ENCODE peak calls at places on chromosomes 3 and 15, in six cellular contexts. F, K, R, C, U and Z are unnamed samples.

GRCh38 chr3:67875338-67875737 is 220.9 kb upstream of the SUCLG2 start:
- DNase-seq in F (no peak), K (no peak), R (no peak), C (no peak), U (no peak), Z (no peak)

GRCh38 chr15:67543348-67543718 is 830 bp downstream of the MAP2K5 start:
- DNase-seq in F (no peak), K (no peak), R (no peak), C (no peak), U (no peak), Z (peak)

GRCh38 chr3:171357721-171358120 is 102.5 kb downstream of the TNIK start:
- DNase-seq in F (no peak), K (no peak), R (no peak), C (no peak), U (no peak), Z (no peak)

GRCh38 chr3:197835509-197835908 is 44.5 kb downstream of the LRCH3 start:
- DNase-seq in F (no peak), K (no peak), R (no peak), C (no peak), U (no peak), Z (no peak)

GRCh38 chr15:93983501-93983900 is 247.9 kb upstream of the MCTP2 start:
- DNase-seq in F (no peak), K (no peak), R (no peak), C (no peak), U (no peak), Z (no peak)

GRCh38 chr3:38089163-38089562 is 47.8 kb downstream of the ACAA1 start:
- DNase-seq in F (no peak), K (no peak), R (no peak), C (no peak), U (no peak), Z (no peak)

GRCh38 chr3:52005571-52005986 is 9.9 kb upstream of the RPL29 start:
- DNase-seq in F (no peak), K (no peak), R (peak), C (no peak), U (no peak), Z (no peak)

GRCh38 chr15:89333959-89334509 is 590 bp downstream of the POLG start:
- DNase-seq in F (no peak), K (no peak), R (no peak), C (no peak), U (no peak), Z (no peak)

GRCh38 chr15:52795464-52796227 is 5.5 kb upstream of the ONECUT1 start:
- DNase-seq in F (no peak), K (no peak), R (no peak), C (no peak), U (no peak), Z (no peak)

GRCh38 chr3:30350901-30351300 is 255.5 kb upstream of the TGFBR2 start:
- DNase-seq in F (no peak), K (no peak), R (no peak), C (no peak), U (no peak), Z (no peak)

GRCh38 chr3:138184994-138185393 is 2.1 kb upstream of the ARMC8 start:
- DNase-seq in F (no peak), K (no peak), R (no peak), C (no peak), U (no peak), Z (no peak)

GRCh38 chr3:133426721-133427120 is 26.9 kb downstream of the BFSP2 start:
- DNase-seq in F (no peak), K (no peak), R (no peak), C (no peak), U (no peak), Z (no peak)

GRCh38 chr3:13850161-13850945 is 29.5 kb downstream of the WNT7A start:
- DNase-seq in F (no peak), K (no peak), R (no peak), C (no peak), U (no peak), Z (no peak)

GRCh38 chr3:53357457-53357856 is 10.1 kb upstream of the DCP1A start:
- DNase-seq in F (no peak), K (no peak), R (no peak), C (no peak), U (no peak), Z (no peak)

GRCh38 chr3:55935241-55935640 is 448.1 kb upstream of the WNT5A start:
- DNase-seq in F (no peak), K (no peak), R (no peak), C (no peak), U (no peak), Z (no peak)

GRCh38 chr3:156463123-156463522 is 91.8 kb downstream of the SSR3 start:
- DNase-seq in F (no peak), K (no peak), R (no peak), C (no peak), U (no peak), Z (no peak)

GRCh38 chr3:52318186-52318793 is 2.2 kb downstream of the DNAH1 start:
- DNase-seq in F (no peak), K (no peak), R (no peak), C (no peak), U (no peak), Z (no peak)

GRCh38 chr3:135762188-135762853 is 203.2 kb upstream of the PPP2R3A start:
- DNase-seq in F (no peak), K (no peak), R (no peak), C (no peak), U (no peak), Z (peak)

GRCh38 chr3:33989229-33989628 is 190.8 kb downstream of the PDCD6IP start:
- DNase-seq in F (no peak), K (no peak), R (no peak), C (no peak), U (no peak), Z (peak)

GRCh38 chr15:50906954-50907865 is 1.3 kb upstream of the AP4E1 start:
- DNase-seq in F (peak), K (peak), R (no peak), C (no peak), U (peak), Z (no peak)

GRCh38 chr3:179544981-179545645 is 17.6 kb upstream of the ACTL6A start:
- DNase-seq in F (no peak), K (no peak), R (no peak), C (no peak), U (no peak), Z (no peak)

GRCh38 chr3:178588593-178588992 is 52.4 kb downstream of the KCNMB2 start:
- DNase-seq in F (no peak), K (no peak), R (no peak), C (no peak), U (no peak), Z (no peak)

GRCh38 chr3:32881624-32882023 is 63.8 kb downstream of the TRIM71 start:
- DNase-seq in F (no peak), K (no peak), R (no peak), C (no peak), U (no peak), Z (no peak)

GRCh38 chr3:72375237-72376154 is 472.7 kb downstream of the SHQ1 start:
- DNase-seq in F (peak), K (peak), R (no peak), C (no peak), U (no peak), Z (no peak)

GRCh38 chr3:44685128-44685800 is 27.2 kb upstream of the ZNF502 start:
- DNase-seq in F (peak), K (peak), R (peak), C (peak), U (no peak), Z (peak)

GRCh38 chr3:128569756-128570155 is 76.8 kb upstream of the GATA2 start:
- DNase-seq in F (no peak), K (no peak), R (no peak), C (no peak), U (no peak), Z (no peak)

GRCh38 chr3:130688015-130688414 is 58.6 kb downstream of the PIK3R4 start:
- DNase-seq in F (no peak), K (no peak), R (no peak), C (no peak), U (no peak), Z (no peak)

GRCh38 chr15:32987067-32987466 is 207.4 kb downstream of the FMN1 start:
- DNase-seq in F (no peak), K (no peak), R (no peak), C (no peak), U (no peak), Z (no peak)

GRCh38 chr3:45965281-45966052 is 22.2 kb downstream of the CXCR6 start:
- DNase-seq in F (no peak), K (no peak), R (no peak), C (no peak), U (no peak), Z (no peak)

GRCh38 chr3:189941679-189942078 is 179.0 kb downstream of the P3H2 start:
- DNase-seq in F (no peak), K (peak), R (no peak), C (no peak), U (no peak), Z (no peak)

GRCh38 chr3:188749010-188749617 is 422.7 kb upstream of the TPRG1 start:
- DNase-seq in F (peak), K (peak), R (no peak), C (no peak), U (no peak), Z (no peak)

GRCh38 chr3:98343647-98344507 is 9.8 kb upstream of the OR5K4 start:
- DNase-seq in F (peak), K (peak), R (no peak), C (no peak), U (no peak), Z (no peak)

GRCh38 chr3:112813723-112814171 is 32.9 kb downstream of the CD200R1L start:
- DNase-seq in F (no peak), K (no peak), R (peak), C (no peak), U (no peak), Z (no peak)

GRCh38 chr3:112598731-112599130 is 36.9 kb downstream of the SLC35A5 start:
- DNase-seq in F (no peak), K (no peak), R (no peak), C (no peak), U (no peak), Z (no peak)

GRCh38 chr3:160399347-160400047 is at the start of gene SMC4:
- DNase-seq in F (peak), K (peak), R (peak), C (peak), U (peak), Z (peak)

GRCh38 chr3:142664819-142665218 is 59.0 kb upstream of the TRPC1 start:
- DNase-seq in F (no peak), K (no peak), R (no peak), C (no peak), U (no peak), Z (no peak)